ENCODE peak calls at places on chromosomes 16 and 17, in nine cellular contexts. Z, K, I, M, V, X, G, N and R are unnamed samples.
A peak's percentile ranks its signal among the peaks of the same experiment; 100 is the strongest.

GRCh38 chr17:17664073-17664470 is 17.2 kb upstream of the RAI1 start:
- DNase-seq in Z (no peak), K (no peak), I (no peak), M (no peak), V (no peak), X (no peak), G (no peak), N (no peak), R (no peak)

GRCh38 chr17:4332296-4332970 is 34.0 kb downstream of the UBE2G1 start:
- DNase-seq in Z (no peak), K (no peak), I (no peak), M (peak; percentile 59), V (no peak), X (peak; percentile 42), G (no peak), N (no peak), R (peak; percentile 65)

GRCh38 chr17:13581925-13582324 is 19.8 kb downstream of the HS3ST3A1 start:
- DNase-seq in Z (peak; percentile 74), K (no peak), I (no peak), M (no peak), V (no peak), X (no peak), G (no peak), N (no peak), R (no peak)

GRCh38 chr16:81526935-81527334 is 82.3 kb downstream of the CMIP start:
- DNase-seq in Z (peak; percentile 76), K (no peak), I (no peak), M (no peak), V (no peak), X (peak; percentile 100), G (no peak), N (peak; percentile 88), R (peak; percentile 100)

GRCh38 chr17:33947762-33948161 is 307.3 kb upstream of the CCL2 start:
- DNase-seq in Z (no peak), K (no peak), I (no peak), M (no peak), V (no peak), X (no peak), G (no peak), N (no peak), R (no peak)

GRCh38 chr16:59108374-59108773 is 374.3 kb upstream of the GOT2 start:
- DNase-seq in Z (no peak), K (no peak), I (no peak), M (no peak), V (no peak), X (no peak), G (no peak), N (no peak), R (no peak)

GRCh38 chr16:10938321-10938720 is 3.9 kb downstream of the DEXI start:
- DNase-seq in Z (no peak), K (no peak), I (no peak), M (no peak), V (no peak), X (no peak), G (no peak), N (no peak), R (no peak)

GRCh38 chr17:1228752-1229353 is 41.4 kb upstream of the BHLHA9 start:
- DNase-seq in Z (no peak), K (no peak), I (no peak), M (no peak), V (no peak), X (no peak), G (no peak), N (no peak), R (no peak)

GRCh38 chr16:82633964-82634600 is 7.3 kb downstream of the CDH13 start:
- DNase-seq in Z (no peak), K (no peak), I (no peak), M (no peak), V (peak; percentile 39), X (peak; percentile 94), G (no peak), N (peak; percentile 24), R (peak; percentile 91)

GRCh38 chr16:82629441-82630027 is 2.8 kb downstream of the CDH13 start:
- DNase-seq in Z (peak; percentile 49), K (no peak), I (no peak), M (no peak), V (no peak), X (peak; percentile 83), G (no peak), N (no peak), R (peak; percentile 76)

GRCh38 chr16:82630688-82631087 is 3.9 kb downstream of the CDH13 start:
- DNase-seq in Z (peak; percentile 61), K (no peak), I (no peak), M (no peak), V (no peak), X (no peak), G (no peak), N (no peak), R (peak; percentile 55)

GRCh38 chr16:82630219-82630618 is 3.5 kb downstream of the CDH13 start:
- DNase-seq in Z (peak; percentile 34), K (no peak), I (no peak), M (no peak), V (no peak), X (peak; percentile 63), G (no peak), N (no peak), R (peak; percentile 38)

DNA sequence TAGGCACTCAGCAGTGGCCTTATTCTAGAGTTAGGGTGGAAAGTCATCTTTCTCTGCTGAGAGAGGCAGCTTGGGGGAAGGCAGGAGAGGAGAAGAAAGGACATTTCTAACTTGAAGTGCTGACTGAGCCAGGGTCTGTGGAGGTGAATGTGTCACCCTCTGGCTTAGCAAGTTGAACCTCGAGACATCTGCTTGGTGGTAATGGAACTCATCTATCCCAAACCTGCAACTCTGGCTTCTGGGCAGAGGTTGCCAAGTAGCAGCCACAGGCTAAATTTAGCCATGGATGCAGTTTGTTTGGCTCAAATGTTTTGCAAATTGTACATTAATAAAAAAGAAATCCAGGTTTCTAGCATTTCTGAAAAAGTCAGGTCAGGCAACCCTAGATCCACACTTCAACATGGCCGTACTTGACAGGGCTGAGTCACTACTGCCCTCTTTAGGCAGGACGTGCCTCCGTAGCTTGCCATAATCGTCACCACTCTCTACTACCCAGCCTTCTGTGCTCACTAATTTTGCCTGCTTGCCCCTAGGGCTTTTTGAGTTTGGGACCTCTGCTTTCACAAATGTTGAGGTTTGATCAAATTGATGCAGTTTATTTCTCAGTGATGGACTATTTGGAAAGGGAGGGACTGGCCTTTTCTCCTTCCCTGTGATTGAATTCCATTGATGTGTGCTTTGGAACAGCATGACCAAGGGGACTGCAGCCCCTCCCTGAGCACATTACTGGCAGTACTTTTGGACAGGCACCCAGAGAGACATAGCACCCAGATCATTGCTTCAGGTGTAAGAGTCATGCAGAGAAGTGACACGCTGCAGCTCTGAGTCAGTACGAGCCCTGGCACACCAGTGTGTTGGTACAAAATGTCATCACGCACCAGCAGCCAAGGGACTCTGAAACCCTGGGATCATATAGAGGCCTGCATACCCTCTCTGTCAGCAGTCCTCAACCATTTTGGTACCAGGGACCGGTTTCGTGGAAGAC is 5.2 kb downstream of the CDH13 start:
- DNase-seq in Z (peak; percentile 21), K (no peak), I (no peak), M (no peak), V (no peak), X (peak; percentile 53), G (no peak), N (no peak), R (peak; percentile 77)
- TF ChIP-seq CTCF in Z (peak; percentile 2), K (peak; percentile 49), I (peak; percentile 40), M (no peak), V (no peak), X (peak; percentile 12), G (peak; percentile 37), N (no peak), R (peak; percentile 48)

GRCh38 chr16:69931631-69932030 is 19.5 kb upstream of the CLEC18A start:
- DNase-seq in Z (no peak), K (no peak), I (no peak), M (no peak), V (no peak), X (no peak), G (no peak), N (no peak), R (no peak)

GRCh38 chr16:69932228-69932627 is 18.9 kb upstream of the CLEC18A start:
- DNase-seq in Z (no peak), K (no peak), I (no peak), M (no peak), V (no peak), X (no peak), G (no peak), N (no peak), R (no peak)

GRCh38 chr16:69929480-69929879 is 21.7 kb upstream of the CLEC18A start:
- DNase-seq in Z (no peak), K (no peak), I (no peak), M (no peak), V (no peak), X (no peak), G (no peak), N (no peak), R (no peak)

GRCh38 chr16:69928856-69929400 is 22.2 kb upstream of the CLEC18A start:
- DNase-seq in Z (no peak), K (no peak), I (no peak), M (no peak), V (no peak), X (no peak), G (no peak), N (no peak), R (no peak)

GRCh38 chr16:69930117-69930776 is 20.9 kb upstream of the CLEC18A start:
- DNase-seq in Z (peak; percentile 67), K (peak; percentile 78), I (no peak), M (no peak), V (peak; percentile 80), X (peak; percentile 23), G (no peak), N (no peak), R (peak; percentile 59)
- TF ChIP-seq CTCF in Z (peak; percentile 69), K (peak; percentile 77), I (peak; percentile 75), M (peak; percentile 90), V (peak; percentile 23), X (peak; percentile 53), G (peak; percentile 83), N (peak; percentile 39), R (peak; percentile 66)

GRCh38 chr17:78450696-78451344 is 72.4 kb downstream of the PGS1 start:
- DNase-seq in Z (no peak), K (peak; percentile 59), I (no peak), M (no peak), V (no peak), X (no peak), G (no peak), N (no peak), R (no peak)

GRCh38 chr17:78444392-78444791 is 65.9 kb downstream of the PGS1 start:
- DNase-seq in Z (no peak), K (no peak), I (no peak), M (no peak), V (no peak), X (no peak), G (no peak), N (no peak), R (no peak)

GRCh38 chr17:78449983-78450382 is 71.5 kb downstream of the PGS1 start:
- DNase-seq in Z (no peak), K (no peak), I (no peak), M (no peak), V (no peak), X (no peak), G (no peak), N (no peak), R (no peak)

GRCh38 chr17:78446833-78447232 is 68.4 kb downstream of the PGS1 start:
- DNase-seq in Z (no peak), K (no peak), I (no peak), M (no peak), V (no peak), X (no peak), G (no peak), N (no peak), R (no peak)

GRCh38 chr17:78448356-78448993 is 70.0 kb downstream of the PGS1 start:
- DNase-seq in Z (no peak), K (peak; percentile 22), I (no peak), M (no peak), V (no peak), X (no peak), G (no peak), N (no peak), R (no peak)
- TF ChIP-seq CTCF in Z (no peak), K (peak; percentile 48), I (no peak), M (no peak), V (no peak), X (peak; percentile 7), G (peak; percentile 17), N (no peak), R (no peak)

GRCh38 chr16:35908942-35909341 is 2449.5 kb downstream of the TP53TG3F start:
- DNase-seq in Z (no peak), K (peak; percentile 1), I (no peak), M (no peak), V (no peak), X (no peak), G (no peak), N (no peak), R (no peak)
- TF ChIP-seq CTCF in Z (no peak), K (peak; percentile 32), I (peak; percentile 4), M (peak; percentile 91), V (no peak), X (no peak), G (no peak), N (no peak), R (no peak)